ENCODE peak calls at places on chromosomes 7 and 10, in four cellular contexts. L, M, V and D are unnamed samples.

GRCh38 chr10:131658476-131659110 is 242.2 kb upstream of the PPP2R2D start:
- DNase-seq in L (no peak), M (no peak), V (no peak), D (no peak)

GRCh38 chr7:25857376-25858067 is 294.5 kb upstream of the NFE2L3 start:
- DNase-seq in L (peak), M (peak), V (no peak), D (no peak)

GRCh38 chr7:66267249-66267648 is 62.1 kb downstream of the TPST1 start:
- DNase-seq in L (peak), M (no peak), V (no peak), D (no peak)

GRCh38 chr10:5457741-5458140 is 41.6 kb downstream of the CALML5 start:
- DNase-seq in L (no peak), M (no peak), V (no peak), D (no peak)

GRCh38 chr10:69438531-69439349 is 12.5 kb upstream of the TSPAN15 start:
- DNase-seq in L (peak), M (no peak), V (no peak), D (no peak)

GRCh38 chr7:78510580-78511188 is 712.1 kb downstream of the PHTF2 start:
- DNase-seq in L (peak), M (peak), V (peak), D (peak)

GRCh38 chr7:23468721-23469149 is 1.6 kb downstream of the IGF2BP3 start:
- DNase-seq in L (no peak), M (peak), V (no peak), D (no peak)

GRCh38 chr10:91567815-91568214 is 65.1 kb downstream of the PPP1R3C start:
- DNase-seq in L (no peak), M (no peak), V (no peak), D (no peak)

GRCh38 chr10:113753020-113753692 is 1.7 kb downstream of the PLEKHS1 start:
- DNase-seq in L (peak), M (peak), V (no peak), D (no peak)

GRCh38 chr10:60809157-60809556 is 30.9 kb downstream of the CDK1 start:
- DNase-seq in L (peak), M (no peak), V (no peak), D (no peak)

GRCh38 chr7:128692623-128693270 is 20.7 kb downstream of the GARIN1A start:
- DNase-seq in L (peak), M (no peak), V (no peak), D (no peak)

GRCh38 chr7:103996639-103997038 is 7.2 kb upstream of the RELN start:
- DNase-seq in L (no peak), M (no peak), V (no peak), D (no peak)

GRCh38 chr7:763762-764161 is 36.7 kb upstream of the PRKAR1B start:
- DNase-seq in L (no peak), M (no peak), V (no peak), D (no peak)

GRCh38 chr10:116690356-116691078 is 51.8 kb downstream of the HSPA12A start:
- DNase-seq in L (peak), M (peak), V (no peak), D (no peak)

GRCh38 chr10:75358835-75359421 is 42.6 kb downstream of the ZNF503 start:
- DNase-seq in L (peak), M (no peak), V (no peak), D (no peak)

GRCh38 chr10:49592726-49593563 is 17.2 kb upstream of the SLC18A3 start:
- DNase-seq in L (peak), M (peak), V (peak), D (peak)

GRCh38 chr7:75537731-75538130 is 45.6 kb downstream of the SPDYE5 start:
- DNase-seq in L (no peak), M (no peak), V (no peak), D (no peak)

GRCh38 chr7:158737064-158737695 is 32.6 kb upstream of the NCAPG2 start:
- DNase-seq in L (no peak), M (no peak), V (no peak), D (no peak)

GRCh38 chr7:115289966-115290365 is 368.1 kb downstream of the MDFIC start:
- DNase-seq in L (no peak), M (no peak), V (no peak), D (no peak)

GRCh38 chr10:116848032-116848911 is 1.0 kb upstream of the ENO4 start:
- DNase-seq in L (no peak), M (no peak), V (no peak), D (peak)

GRCh38 chr10:73233883-73234282 is 13.2 kb downstream of the DNAJC9 start:
- DNase-seq in L (no peak), M (no peak), V (no peak), D (no peak)

GRCh38 chr7:120925392-120925791 is 25.2 kb upstream of the ING3 start:
- DNase-seq in L (no peak), M (no peak), V (no peak), D (no peak)

GRCh38 chr7:71633571-71634008 is 501.6 kb downstream of the GALNT17 start:
- DNase-seq in L (peak), M (peak), V (no peak), D (no peak)

GRCh38 chr7:86898171-86898570 is 161.3 kb downstream of the ELAPOR2 start:
- DNase-seq in L (no peak), M (no peak), V (no peak), D (no peak)

GRCh38 chr7:132709971-132710567 is 133.8 kb upstream of the PLXNA4 start:
- DNase-seq in L (peak), M (peak), V (no peak), D (no peak)

GRCh38 chr10:95346715-95347401 is 56.1 kb upstream of the PDLIM1 start:
- DNase-seq in L (no peak), M (peak), V (no peak), D (no peak)

GRCh38 chr7:157501576-157501975 is 164.8 kb downstream of the DNAJB6 start:
- DNase-seq in L (no peak), M (no peak), V (no peak), D (no peak)

GRCh38 chr7:40329601-40330153 is 194.9 kb downstream of the SUGCT start:
- DNase-seq in L (peak), M (peak), V (no peak), D (peak)

GRCh38 chr10:76937056-76937665 is 700.4 kb downstream of the KCNMA1 start:
- DNase-seq in L (no peak), M (no peak), V (no peak), D (no peak)

GRCh38 chr7:44750921-44751571 is 2.4 kb downstream of the ZMIZ2 start:
- DNase-seq in L (peak), M (no peak), V (peak), D (peak)

GRCh38 chr7:134485202-134485601 is 26.3 kb upstream of the AKR1B1 start:
- DNase-seq in L (no peak), M (no peak), V (no peak), D (no peak)

GRCh38 chr10:17506390-17506789 is 52.0 kb upstream of the ST8SIA6 start:
- DNase-seq in L (no peak), M (no peak), V (no peak), D (no peak)

GRCh38 chr10:121838149-121838548 is 89.7 kb downstream of the ATE1 start:
- DNase-seq in L (no peak), M (no peak), V (no peak), D (no peak)

GRCh38 chr10:130138479-130138866 is 2.3 kb downstream of the GLRX3 start:
- DNase-seq in L (peak), M (no peak), V (no peak), D (no peak)

GRCh38 chr7:2266911-2267310 is 24.9 kb downstream of the NUDT1 start:
- DNase-seq in L (peak), M (no peak), V (no peak), D (no peak)

GRCh38 chr10:7107287-7107686 is 303.5 kb downstream of the SFMBT2 start:
- DNase-seq in L (peak), M (no peak), V (no peak), D (no peak)
- TF ChIP-seq EZH2 in L (no peak), M (no peak), V (no peak), D (no peak)

GRCh38 chr7:88216276-88216675 is 3.6 kb downstream of the SRI start:
- DNase-seq in L (no peak), M (no peak), V (no peak), D (no peak)

GRCh38 chr7:88218836-88219605 is 817 bp downstream of the SRI start:
- DNase-seq in L (peak), M (peak), V (peak), D (peak)

GRCh38 chr7:88219781-88220747 is at the start of gene SRI:
- DNase-seq in L (peak), M (peak), V (peak), D (peak)

GRCh38 chr7:88217675-88218427 is 2.0 kb downstream of the SRI start:
- DNase-seq in L (no peak), M (no peak), V (peak), D (peak)

GRCh38 chr7:88218428-88218745 is 1.5 kb downstream of the SRI start:
- DNase-seq in L (no peak), M (no peak), V (no peak), D (peak)
- H3K9ac ChIP-seq in L (no peak), M (no peak), V (peak), D (peak)

DNA sequence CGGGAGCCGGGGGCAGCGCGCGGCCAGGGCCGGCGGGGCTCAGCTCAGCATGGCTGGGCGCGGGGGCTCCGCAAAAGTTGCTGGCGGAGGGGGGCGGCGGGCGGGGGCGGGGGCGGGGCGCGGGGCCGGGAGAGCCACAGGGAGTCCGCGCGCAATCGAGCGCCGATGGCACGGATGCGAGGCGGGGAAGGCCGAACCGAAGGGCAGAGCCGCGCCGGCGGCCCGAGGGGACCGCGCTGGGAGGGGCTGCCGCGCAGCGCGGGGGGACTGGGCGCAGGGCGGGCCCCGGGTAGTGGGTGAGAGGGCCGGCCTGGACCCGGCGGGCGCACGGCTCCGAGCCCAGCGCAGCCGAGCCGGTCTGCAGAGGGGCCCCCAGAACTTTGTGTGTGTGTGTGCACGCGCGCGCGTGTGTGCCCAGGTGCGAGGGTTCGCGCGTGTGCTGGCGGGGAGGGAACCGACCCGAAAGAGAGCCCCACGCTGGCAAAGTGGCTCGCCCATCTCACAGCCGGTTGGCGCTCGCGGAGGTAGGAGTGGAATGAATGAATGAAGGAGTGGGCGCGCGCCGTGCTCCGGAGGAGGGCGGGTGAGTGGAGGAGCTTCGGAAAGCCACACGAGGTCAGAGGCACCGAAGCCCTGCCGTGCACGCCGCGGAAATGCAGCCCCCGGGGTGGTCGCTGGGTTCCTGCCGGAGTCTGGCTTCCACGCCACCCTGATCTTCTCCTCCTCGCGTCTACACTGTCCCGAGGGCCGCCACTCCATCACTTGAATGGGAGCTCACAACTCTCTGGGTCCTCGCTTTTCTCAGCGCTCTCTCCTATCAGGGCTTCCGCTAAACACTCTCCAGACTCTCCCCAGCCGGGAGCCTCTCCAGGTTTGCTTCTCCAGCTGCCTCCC is at the start of gene HIPK2:
- DNase-seq in L (peak), M (peak), V (peak), D (peak)
- TF ChIP-seq EZH2 in L (no peak), M (no peak), V (no peak), D (no peak)

DNA sequence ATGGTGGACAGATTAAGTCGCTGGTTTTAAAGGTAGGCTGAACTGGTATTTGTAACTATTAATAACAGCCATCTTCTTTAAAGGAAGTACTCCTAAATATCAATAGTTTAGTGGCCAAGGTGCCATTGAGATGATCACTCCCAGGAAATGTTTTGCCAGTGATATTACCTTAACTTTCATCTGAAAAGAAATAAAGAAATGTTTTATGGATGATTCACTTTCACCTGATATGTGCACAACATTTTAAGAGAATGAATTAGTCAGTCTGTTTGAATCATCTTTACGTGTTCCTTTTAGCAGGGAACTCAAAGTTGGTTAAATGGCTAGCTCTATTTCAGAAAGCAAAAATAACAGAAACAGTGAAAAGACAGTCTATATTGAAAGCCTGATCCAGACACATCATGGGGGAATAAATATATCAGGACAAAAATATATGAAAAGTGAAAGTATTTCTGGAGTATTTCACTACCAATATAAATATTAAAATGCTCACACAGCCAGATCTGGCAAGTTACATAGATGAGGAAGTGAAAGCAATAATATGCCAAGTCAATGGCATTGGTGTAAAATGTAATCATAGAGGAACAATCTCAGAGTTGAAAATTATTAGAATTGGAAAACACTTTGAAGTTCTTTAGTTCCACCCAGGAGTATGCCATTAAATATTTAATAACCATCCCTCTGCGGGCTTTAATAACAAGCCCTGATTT is 20.8 kb downstream of the MET start:
- DNase-seq in L (no peak), M (no peak), V (no peak), D (peak)
- H3K9ac ChIP-seq in L (no peak), M (no peak), V (no peak), D (no peak)

GRCh38 chr10:37930423-37930822 is 46.0 kb downstream of the ZNF25 start:
- DNase-seq in L (no peak), M (no peak), V (no peak), D (no peak)
- TF ChIP-seq EZH2 in L (no peak), M (no peak), V (no peak), D (no peak)